ENCODE peak calls at places on chromosome 10, in ten cellular contexts. U, R, Y, O, E, T, M, A, L and Z are unnamed samples.

GRCh38 chr10:49107890-49108274 is 7.4 kb downstream of the VSTM4 start:
- DNase-seq in U (no peak), R (no peak), Y (no peak), O (no peak), E (no peak), T (no peak), M (no peak), A (no peak), L (no peak), Z (no peak)

GRCh38 chr10:104416851-104417250 is 63.2 kb downstream of the CFAP58 start:
- DNase-seq in U (no peak), R (no peak), Y (no peak), O (no peak), E (no peak), T (no peak), M (no peak), A (no peak), L (no peak), Z (no peak)

GRCh38 chr10:6729071-6729773 is 149.1 kb upstream of the PRKCQ start:
- DNase-seq in U (peak), R (no peak), Y (no peak), O (no peak), E (no peak), T (no peak), M (no peak), A (no peak), L (no peak), Z (no peak)

GRCh38 chr10:30493609-30494530 is 59.9 kb downstream of the MAP3K8 start:
- DNase-seq in U (no peak), R (peak), Y (peak), O (no peak), E (peak), T (no peak), M (no peak), A (no peak), L (no peak), Z (no peak)

GRCh38 chr10:97718178-97718577 is 4.6 kb downstream of the MARVELD1 start:
- DNase-seq in U (no peak), R (no peak), Y (no peak), O (peak), E (no peak), T (no peak), M (no peak), A (no peak), L (no peak), Z (no peak)

GRCh38 chr10:78906734-78907385 is 161.9 kb upstream of the ZMIZ1 start:
- DNase-seq in U (no peak), R (no peak), Y (no peak), O (no peak), E (peak), T (no peak), M (peak), A (no peak), L (no peak), Z (no peak)

GRCh38 chr10:119308089-119308488 is 100.7 kb downstream of the GRK5 start:
- DNase-seq in U (no peak), R (no peak), Y (no peak), O (no peak), E (no peak), T (no peak), M (no peak), A (no peak), L (no peak), Z (no peak)

GRCh38 chr10:13848530-13849425 is 262.0 kb downstream of the PRPF18 start:
- DNase-seq in U (no peak), R (no peak), Y (no peak), O (no peak), E (peak), T (no peak), M (no peak), A (no peak), L (no peak), Z (no peak)

GRCh38 chr10:74293686-74294365 is 142.8 kb downstream of the ADK start:
- DNase-seq in U (no peak), R (no peak), Y (no peak), O (no peak), E (no peak), T (no peak), M (no peak), A (no peak), L (no peak), Z (no peak)

GRCh38 chr10:7593068-7593467 is 73.7 kb downstream of the ITIH5 start:
- DNase-seq in U (no peak), R (peak), Y (peak), O (no peak), E (no peak), T (peak), M (no peak), A (no peak), L (no peak), Z (peak)

GRCh38 chr10:31352436-31353226 is 33.6 kb downstream of the ZEB1 start:
- DNase-seq in U (no peak), R (no peak), Y (no peak), O (no peak), E (no peak), T (no peak), M (no peak), A (no peak), L (no peak), Z (no peak)

GRCh38 chr10:113854019-113854756 is at the start of the genes DCLRE1A and NHLRC2:
- DNase-seq in U (peak), R (peak), Y (peak), O (peak), E (peak), T (peak), M (peak), A (peak), L (no peak), Z (peak)
- TF ChIP-seq POLR2A in U (no peak), R (peak), Y (no peak), O (no peak), E (peak), T (no peak), M (no peak), A (peak), L (no peak), Z (peak)

GRCh38 chr10:102422586-102423129 is 2.0 kb downstream of the FBXL15 start:
- DNase-seq in U (no peak), R (peak), Y (peak), O (peak), E (peak), T (peak), M (peak), A (peak), L (no peak), Z (peak)
- TF ChIP-seq POLR2A in U (no peak), R (peak), Y (no peak), O (no peak), E (no peak), T (no peak), M (no peak), A (no peak), L (peak), Z (no peak)

GRCh38 chr10:19652750-19653149 is 163.5 kb upstream of the PLXDC2 start:
- DNase-seq in U (no peak), R (no peak), Y (no peak), O (no peak), E (no peak), T (no peak), M (no peak), A (no peak), L (no peak), Z (no peak)

GRCh38 chr10:19651549-19651948 is 164.7 kb upstream of the PLXDC2 start:
- DNase-seq in U (no peak), R (no peak), Y (no peak), O (no peak), E (no peak), T (no peak), M (no peak), A (no peak), L (no peak), Z (no peak)

GRCh38 chr10:19656420-19657042 is 159.7 kb upstream of the PLXDC2 start:
- DNase-seq in U (no peak), R (no peak), Y (no peak), O (no peak), E (no peak), T (no peak), M (no peak), A (no peak), L (no peak), Z (no peak)

GRCh38 chr10:19658131-19658530 is 158.1 kb upstream of the PLXDC2 start:
- DNase-seq in U (no peak), R (no peak), Y (no peak), O (no peak), E (no peak), T (no peak), M (no peak), A (no peak), L (no peak), Z (no peak)

DNA sequence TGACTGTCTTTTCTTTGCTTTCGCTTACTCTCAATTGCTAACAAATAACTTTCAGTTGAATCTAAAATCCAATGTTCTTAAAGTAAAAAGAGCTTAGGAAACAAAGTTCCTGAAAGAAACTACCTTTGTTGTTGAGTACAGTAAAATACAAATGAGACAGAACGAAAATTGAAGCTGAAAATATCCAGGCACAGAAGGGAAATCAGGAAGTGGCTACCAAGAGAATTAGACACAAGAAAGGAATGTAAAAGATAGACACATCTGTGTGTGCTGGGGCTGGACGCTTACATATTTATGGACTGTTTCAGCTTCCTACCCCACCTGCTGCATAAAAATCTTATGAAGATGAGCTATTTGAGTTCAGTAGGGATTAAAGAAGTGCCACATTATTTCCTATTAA is 161.7 kb upstream of the PLXDC2 start:
- DNase-seq in U (no peak), R (no peak), Y (no peak), O (no peak), E (no peak), T (no peak), M (no peak), A (no peak), L (no peak), Z (no peak)
- TF ChIP-seq POLR2A in U (no peak), R (no peak), Y (no peak), O (no peak), E (no peak), T (no peak), M (no peak), A (no peak), L (no peak), Z (no peak)

GRCh38 chr10:124094419-124094785 is 1.0 kb upstream of the CHST15 start:
- DNase-seq in U (no peak), R (no peak), Y (no peak), O (no peak), E (no peak), T (no peak), M (no peak), A (no peak), L (no peak), Z (no peak)

GRCh38 chr10:124093076-124093773 is at the start of gene CHST15:
- DNase-seq in U (peak), R (peak), Y (peak), O (no peak), E (no peak), T (peak), M (peak), A (peak), L (no peak), Z (peak)

GRCh38 chr10:124090630-124091209 is 2.7 kb downstream of the CHST15 start:
- DNase-seq in U (no peak), R (no peak), Y (no peak), O (no peak), E (no peak), T (peak), M (peak), A (no peak), L (no peak), Z (peak)

GRCh38 chr10:124091646-124092269 is 1.6 kb downstream of the CHST15 start:
- DNase-seq in U (no peak), R (peak), Y (peak), O (no peak), E (no peak), T (no peak), M (no peak), A (no peak), L (no peak), Z (no peak)

GRCh38 chr10:124092270-124093075 is 925 bp downstream of the CHST15 start:
- DNase-seq in U (peak), R (peak), Y (peak), O (no peak), E (no peak), T (peak), M (peak), A (no peak), L (no peak), Z (no peak)
- TF ChIP-seq POLR2A in U (no peak), R (no peak), Y (no peak), O (no peak), E (no peak), T (peak), M (no peak), A (no peak), L (no peak), Z (no peak)